ENCODE peak calls at places on chromosomes 3 and 15, in ten cellular contexts. B is activated T-cell treated with anti-CD3 and anti-CD28 coated beads, Interleukin-2, amount 50 U/mL, for 72 hours; Z is left cardiac atrium; C is omental fat pad; F is naive thymus-derived CD8-positive, alpha-beta T cell; V is activated CD8-positive, alpha-beta T cell treated with anti-CD3 and anti-CD28 coated beads, Interleukin-2, amount 10 ng/mL, durations not matched to agents 7 days and 5 days; W is A549; M is mucosa of descending colon; R is activated CD8-positive, alpha-beta memory T cell treated with anti-CD3 and anti-CD28 coated beads, Interleukin-2, amount 10 ng/mL, durations not matched to agents 7 days and 5 days; J is stimulated activated naive CD8-positive, alpha-beta T cell treated with anti-CD3 and anti-CD28 coated beads, Interleukin-15, Interleukin-2, amounts not matched to agents 100 U/mL and 50 U/mL, for 24 hours. L is an unnamed sample.

GRCh38 chr3:150495563-150496168 is 50.6 kb downstream of the SERP1 start:
- ATAC-seq in B (no peak), Z (no peak), C (no peak), F (no peak), V (no peak), W (peak), M (peak), R (peak), J (no peak), L (no peak)

GRCh38 chr15:59570364-59570763 is 41.2 kb upstream of the GCNT3 start:
- ATAC-seq in B (no peak), Z (no peak), C (no peak), F (no peak), V (no peak), W (peak), M (peak), R (no peak), J (no peak), L (no peak)

GRCh38 chr15:78663703-78664102 is 22.7 kb upstream of the CHRNB4 start:
- ATAC-seq in B (no peak), Z (no peak), C (no peak), F (no peak), V (no peak), W (no peak), M (no peak), R (no peak), J (no peak), L (no peak)

GRCh38 chr3:127834771-127835170 is 12.5 kb upstream of the MGLL start:
- ATAC-seq in B (no peak), Z (no peak), C (no peak), F (no peak), V (no peak), W (no peak), M (no peak), R (no peak), J (no peak), L (no peak)

GRCh38 chr3:185460719-185461350 is 38.0 kb downstream of the TMEM41A start:
- ATAC-seq in B (no peak), Z (no peak), C (no peak), F (no peak), V (no peak), W (peak), M (peak), R (no peak), J (no peak), L (no peak)

GRCh38 chr15:38030609-38031008 is 96.2 kb downstream of the TMCO5A start:
- ATAC-seq in B (no peak), Z (no peak), C (no peak), F (no peak), V (no peak), W (no peak), M (no peak), R (no peak), J (no peak), L (no peak)

GRCh38 chr3:29140706-29141105 is 140.2 kb upstream of the RBMS3 start:
- ATAC-seq in B (no peak), Z (peak), C (no peak), F (peak), V (no peak), W (no peak), M (no peak), R (no peak), J (peak), L (no peak)

GRCh38 chr3:195385526-195385925 is 57.3 kb downstream of the ACAP2 start:
- ATAC-seq in B (no peak), Z (no peak), C (no peak), F (no peak), V (no peak), W (peak), M (no peak), R (no peak), J (no peak), L (no peak)

GRCh38 chr3:16191591-16191990 is 17.1 kb downstream of the GALNT15 start:
- ATAC-seq in B (no peak), Z (no peak), C (peak), F (no peak), V (no peak), W (no peak), M (no peak), R (no peak), J (no peak), L (no peak)

GRCh38 chr3:184772667-184773272 is 39.2 kb upstream of the VPS8 start:
- ATAC-seq in B (no peak), Z (no peak), C (no peak), F (no peak), V (no peak), W (no peak), M (no peak), R (no peak), J (no peak), L (no peak)

GRCh38 chr15:58247803-58248503 is 109.8 kb downstream of the AQP9 start:
- ATAC-seq in B (no peak), Z (peak), C (no peak), F (no peak), V (no peak), W (no peak), M (peak), R (no peak), J (no peak), L (peak)

GRCh38 chr15:78988361-78988911 is 43.6 kb upstream of the CTSH start:
- ATAC-seq in B (peak), Z (peak), C (peak), F (no peak), V (peak), W (peak), M (peak), R (peak), J (no peak), L (peak)

GRCh38 chr3:198079771-198080520 is 119.9 kb downstream of the LMLN start:
- ATAC-seq in B (peak), Z (peak), C (peak), F (peak), V (peak), W (peak), M (peak), R (peak), J (peak), L (peak)

GRCh38 chr3:184552296-184552695 is 9.3 kb upstream of the EPHB3 start:
- ATAC-seq in B (no peak), Z (no peak), C (no peak), F (no peak), V (no peak), W (no peak), M (no peak), R (no peak), J (no peak), L (no peak)

GRCh38 chr3:141083831-141084624 is 32.9 kb downstream of the SPSB4 start:
- ATAC-seq in B (no peak), Z (peak), C (no peak), F (no peak), V (no peak), W (no peak), M (no peak), R (no peak), J (no peak), L (no peak)

GRCh38 chr15:38130200-38130567 is 122.5 kb upstream of the SPRED1 start:
- ATAC-seq in B (no peak), Z (peak), C (peak), F (no peak), V (no peak), W (no peak), M (no peak), R (no peak), J (no peak), L (no peak)